ENCODE peak calls at places on chromosome 17, in seven cellular contexts. T is activated CD8-positive, alpha-beta T cell treated with anti-CD3 and anti-CD28 coated beads for 36 hours; B is HEK293T; X is fibroblast of lung; K is RWPE1; Z is KG1; I is stimulated activated CD4-positive, alpha-beta T cell treated with anti-CD3 and anti-CD28 coated beads, Interleukin-2, amount 100 ng/mL, for 48 hours. E is an unnamed sample.

GRCh38 chr17:55062921-55063320 is 94.4 kb downstream of the STXBP4 start:
- DNase-seq in Z (no peak), I (no peak), K (peak), B (no peak), T (no peak), X (peak), E (no peak)

GRCh38 chr17:78884148-78884870 is 18.7 kb downstream of the CEP295NL start:
- DNase-seq in B (no peak), I (no peak), T (no peak), Z (no peak), X (no peak), K (no peak), E (no peak)

GRCh38 chr17:3968017-3968416 is 3.8 kb upstream of the ATP2A3 start:
- DNase-seq in Z (no peak), K (no peak), B (no peak), X (no peak), I (no peak), T (no peak), E (no peak)

GRCh38 chr17:43308999-43309398 is 75.2 kb upstream of the RNU2-1 start:
- DNase-seq in B (no peak), Z (no peak), I (no peak), T (no peak), X (no peak), K (no peak), E (no peak)

GRCh38 chr17:13415877-13416416 is 185.8 kb downstream of the HS3ST3A1 start:
- DNase-seq in X (peak), I (no peak), T (no peak), K (no peak), B (peak), Z (no peak), E (no peak)

GRCh38 chr17:50593321-50593720 is 32.8 kb downstream of the CACNA1G start:
- DNase-seq in Z (no peak), I (no peak), T (no peak), K (no peak), X (no peak), B (no peak), E (no peak)

GRCh38 chr17:49214665-49215360 is 4.3 kb downstream of the ABI3 start:
- DNase-seq in T (peak), Z (no peak), X (no peak), K (no peak), I (no peak), B (no peak), E (no peak)

GRCh38 chr17:77601054-77601979 is 357.2 kb upstream of the TNRC6C start:
- DNase-seq in I (no peak), K (no peak), Z (no peak), X (no peak), T (no peak), B (no peak), E (no peak)